ENCODE peak calls at places on chromosomes 11 and 22, in ten cellular contexts. One of them, this sample, is unnamed.

GRCh38 chr11:97574976-97575665 is 1185.3 kb downstream of the JRKL start:
- DNase-seq in aorta: no peak
- DNase-seq in sigmoid colon: no peak
- DNase-seq in psoas muscle: no peak
- DNase-seq in H1: no peak
- DNase-seq in heart right ventricle: no peak
- DNase-seq in breast epithelium: no peak
- DNase-seq in kidney: no peak
- DNase-seq in left ventricle myocardium inferior: no peak
- DNase-seq in CD8-positive, alpha-beta T cell: no peak
- DNase-seq in this sample: no peak

GRCh38 chr22:46092646-46093410 is 57.5 kb upstream of the PPARA start:
- DNase-seq in aorta: no peak
- DNase-seq in sigmoid colon: no peak
- DNase-seq in psoas muscle: peak
- DNase-seq in H1: no peak
- DNase-seq in heart right ventricle: peak
- DNase-seq in breast epithelium: no peak
- DNase-seq in kidney: peak
- DNase-seq in left ventricle myocardium inferior: peak
- DNase-seq in CD8-positive, alpha-beta T cell: no peak
- DNase-seq in this sample: no peak

GRCh38 chr11:60310407-60310998 is 16.6 kb upstream of the MS4A6E start:
- DNase-seq in aorta: no peak
- DNase-seq in sigmoid colon: no peak
- DNase-seq in psoas muscle: no peak
- DNase-seq in H1: no peak
- DNase-seq in heart right ventricle: no peak
- DNase-seq in breast epithelium: no peak
- DNase-seq in kidney: no peak
- DNase-seq in left ventricle myocardium inferior: no peak
- DNase-seq in CD8-positive, alpha-beta T cell: no peak
- DNase-seq in this sample: no peak

GRCh38 chr11:113514856-113515255 is 39.7 kb upstream of the DRD2 start:
- DNase-seq in aorta: no peak
- DNase-seq in sigmoid colon: no peak
- DNase-seq in psoas muscle: no peak
- DNase-seq in H1: no peak
- DNase-seq in heart right ventricle: no peak
- DNase-seq in breast epithelium: no peak
- DNase-seq in kidney: no peak
- DNase-seq in left ventricle myocardium inferior: no peak
- DNase-seq in CD8-positive, alpha-beta T cell: no peak
- DNase-seq in this sample: no peak

GRCh38 chr22:35352214-35353111 is 28.4 kb upstream of the HMOX1 start:
- DNase-seq in aorta: peak
- DNase-seq in sigmoid colon: peak
- DNase-seq in psoas muscle: peak
- DNase-seq in H1: peak
- DNase-seq in heart right ventricle: peak
- DNase-seq in breast epithelium: no peak
- DNase-seq in kidney: peak
- DNase-seq in left ventricle myocardium inferior: peak
- DNase-seq in CD8-positive, alpha-beta T cell: no peak
- DNase-seq in this sample: no peak

GRCh38 chr11:103609117-103610066 is 427.0 kb upstream of the DDI1 start:
- DNase-seq in aorta: no peak
- DNase-seq in sigmoid colon: no peak
- DNase-seq in psoas muscle: no peak
- DNase-seq in H1: no peak
- DNase-seq in heart right ventricle: no peak
- DNase-seq in breast epithelium: no peak
- DNase-seq in kidney: no peak
- DNase-seq in left ventricle myocardium inferior: no peak
- DNase-seq in CD8-positive, alpha-beta T cell: no peak
- DNase-seq in this sample: no peak

GRCh38 chr11:2157294-2158040 is 3.5 kb downstream of the INS start:
- DNase-seq in aorta: no peak
- DNase-seq in sigmoid colon: no peak
- DNase-seq in psoas muscle: no peak
- DNase-seq in H1: no peak
- DNase-seq in heart right ventricle: no peak
- DNase-seq in breast epithelium: no peak
- DNase-seq in kidney: no peak
- DNase-seq in left ventricle myocardium inferior: no peak
- DNase-seq in CD8-positive, alpha-beta T cell: no peak
- DNase-seq in this sample: no peak

GRCh38 chr11:70477607-70478006 is 79.3 kb downstream of the CTTN start:
- DNase-seq in aorta: peak
- DNase-seq in sigmoid colon: no peak
- DNase-seq in psoas muscle: no peak
- DNase-seq in H1: no peak
- DNase-seq in heart right ventricle: peak
- DNase-seq in breast epithelium: no peak
- DNase-seq in kidney: peak
- DNase-seq in left ventricle myocardium inferior: peak
- DNase-seq in CD8-positive, alpha-beta T cell: no peak
- DNase-seq in this sample: no peak

GRCh38 chr22:21606775-21607174 is 23.0 kb downstream of the YDJC start:
- DNase-seq in aorta: no peak
- DNase-seq in sigmoid colon: no peak
- DNase-seq in psoas muscle: no peak
- DNase-seq in H1: no peak
- DNase-seq in heart right ventricle: no peak
- DNase-seq in breast epithelium: no peak
- DNase-seq in kidney: no peak
- DNase-seq in left ventricle myocardium inferior: no peak
- DNase-seq in CD8-positive, alpha-beta T cell: no peak
- DNase-seq in this sample: no peak

GRCh38 chr11:29518389-29519174 is 498.2 kb downstream of the KCNA4 start:
- DNase-seq in aorta: no peak
- DNase-seq in sigmoid colon: no peak
- DNase-seq in psoas muscle: no peak
- DNase-seq in H1: peak
- DNase-seq in heart right ventricle: no peak
- DNase-seq in breast epithelium: no peak
- DNase-seq in kidney: no peak
- DNase-seq in left ventricle myocardium inferior: no peak
- DNase-seq in CD8-positive, alpha-beta T cell: no peak
- DNase-seq in this sample: no peak

GRCh38 chr22:28128827-28129226 is 209.8 kb upstream of the PITPNB start:
- DNase-seq in aorta: no peak
- DNase-seq in sigmoid colon: no peak
- DNase-seq in psoas muscle: no peak
- DNase-seq in H1: no peak
- DNase-seq in heart right ventricle: no peak
- DNase-seq in breast epithelium: no peak
- DNase-seq in kidney: no peak
- DNase-seq in left ventricle myocardium inferior: no peak
- DNase-seq in CD8-positive, alpha-beta T cell: no peak
- DNase-seq in this sample: no peak

GRCh38 chr22:30186535-30186934 is 60.0 kb downstream of the LIF start:
- DNase-seq in aorta: no peak
- DNase-seq in sigmoid colon: no peak
- DNase-seq in psoas muscle: no peak
- DNase-seq in H1: no peak
- DNase-seq in heart right ventricle: no peak
- DNase-seq in breast epithelium: no peak
- DNase-seq in kidney: no peak
- DNase-seq in left ventricle myocardium inferior: no peak
- DNase-seq in CD8-positive, alpha-beta T cell: no peak
- DNase-seq in this sample: no peak

GRCh38 chr11:9280655-9281301 is 15.6 kb upstream of the DENND5A start:
- DNase-seq in aorta: no peak
- DNase-seq in sigmoid colon: no peak
- DNase-seq in psoas muscle: no peak
- DNase-seq in H1: peak
- DNase-seq in heart right ventricle: no peak
- DNase-seq in breast epithelium: no peak
- DNase-seq in kidney: no peak
- DNase-seq in left ventricle myocardium inferior: no peak
- DNase-seq in CD8-positive, alpha-beta T cell: no peak
- DNase-seq in this sample: peak

GRCh38 chr22:27206001-27206746 is 548.8 kb downstream of the MIAT start:
- DNase-seq in aorta: no peak
- DNase-seq in sigmoid colon: no peak
- DNase-seq in psoas muscle: no peak
- DNase-seq in H1: no peak
- DNase-seq in heart right ventricle: no peak
- DNase-seq in breast epithelium: no peak
- DNase-seq in kidney: no peak
- DNase-seq in left ventricle myocardium inferior: no peak
- DNase-seq in CD8-positive, alpha-beta T cell: no peak
- DNase-seq in this sample: no peak

DNA sequence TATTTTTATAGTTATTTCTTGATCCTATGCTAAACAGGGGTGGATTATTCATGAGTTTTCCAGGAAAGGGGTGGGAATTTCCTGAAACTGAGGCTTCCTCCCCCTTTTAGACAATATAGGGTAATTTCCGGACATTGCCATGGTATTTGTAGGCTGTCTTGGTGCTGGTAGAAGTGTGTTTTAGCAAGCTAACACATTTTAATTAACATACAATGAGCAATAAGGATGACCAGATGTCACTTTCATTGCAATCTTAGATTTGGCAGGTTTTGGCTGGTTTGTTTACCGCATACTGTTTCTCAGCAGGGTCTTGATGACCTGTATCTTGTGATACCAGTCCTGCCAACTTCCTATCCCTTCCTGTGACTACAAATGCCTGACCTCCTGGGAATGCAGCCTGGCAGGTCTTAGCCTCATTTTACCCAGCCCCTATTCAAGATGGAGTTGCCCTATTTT is 992 bp upstream of the C1QTNF6 start:
- DNase-seq in aorta: no peak
- DNase-seq in sigmoid colon: no peak
- DNase-seq in psoas muscle: no peak
- DNase-seq in H1: no peak
- DNase-seq in heart right ventricle: no peak
- DNase-seq in breast epithelium: no peak
- DNase-seq in kidney: no peak
- DNase-seq in left ventricle myocardium inferior: peak
- DNase-seq in CD8-positive, alpha-beta T cell: no peak
- DNase-seq in this sample: no peak
- H3K27ac ChIP-seq in aorta: no peak
- H3K27ac ChIP-seq in sigmoid colon: peak
- H3K27ac ChIP-seq in psoas muscle: peak
- H3K27ac ChIP-seq in H1: peak
- H3K27ac ChIP-seq in heart right ventricle: peak
- H3K27ac ChIP-seq in breast epithelium: peak
- H3K27ac ChIP-seq in kidney: peak
- H3K27ac ChIP-seq in left ventricle myocardium inferior: peak
- H3K27ac ChIP-seq in CD8-positive, alpha-beta T cell: no peak
- H3K27ac ChIP-seq in this sample: no peak

DNA sequence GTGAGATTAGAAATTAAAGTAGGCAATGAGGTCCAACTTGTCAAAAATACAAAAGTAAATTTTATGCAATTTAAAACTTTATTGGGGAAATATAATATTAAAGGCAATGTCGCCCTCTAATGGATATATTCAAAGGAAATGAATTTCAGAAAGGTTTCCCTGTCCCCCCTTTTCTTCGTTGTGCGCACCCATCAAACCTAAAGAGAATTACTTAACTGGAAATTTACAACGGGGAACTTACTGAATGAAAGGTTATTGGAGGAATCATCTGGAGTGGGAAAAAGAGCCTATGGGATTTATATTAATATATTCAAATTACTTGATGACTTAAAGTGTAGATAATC is 1.7 kb upstream of the ABTB2 start:
- DNase-seq in aorta: no peak
- DNase-seq in sigmoid colon: no peak
- DNase-seq in psoas muscle: no peak
- DNase-seq in H1: no peak
- DNase-seq in heart right ventricle: no peak
- DNase-seq in breast epithelium: no peak
- DNase-seq in kidney: no peak
- DNase-seq in left ventricle myocardium inferior: no peak
- DNase-seq in CD8-positive, alpha-beta T cell: no peak
- DNase-seq in this sample: no peak
- H3K4me3 ChIP-seq in aorta: no peak
- H3K4me3 ChIP-seq in sigmoid colon: peak
- H3K4me3 ChIP-seq in psoas muscle: peak
- H3K4me3 ChIP-seq in H1: no peak
- H3K4me3 ChIP-seq in heart right ventricle: peak
- H3K4me3 ChIP-seq in breast epithelium: peak
- H3K4me3 ChIP-seq in kidney: peak
- H3K4me3 ChIP-seq in left ventricle myocardium inferior: peak
- H3K4me3 ChIP-seq in CD8-positive, alpha-beta T cell: peak
- H3K4me3 ChIP-seq in this sample: peak

GRCh38 chr11:122104381-122104780 is 11.6 kb downstream of the BLID start:
- DNase-seq in aorta: no peak
- DNase-seq in sigmoid colon: no peak
- DNase-seq in psoas muscle: no peak
- DNase-seq in H1: no peak
- DNase-seq in heart right ventricle: no peak
- DNase-seq in breast epithelium: no peak
- DNase-seq in kidney: no peak
- DNase-seq in left ventricle myocardium inferior: no peak
- DNase-seq in CD8-positive, alpha-beta T cell: no peak
- DNase-seq in this sample: no peak

GRCh38 chr11:122103366-122103765 is 12.6 kb downstream of the BLID start:
- DNase-seq in aorta: no peak
- DNase-seq in sigmoid colon: no peak
- DNase-seq in psoas muscle: no peak
- DNase-seq in H1: no peak
- DNase-seq in heart right ventricle: no peak
- DNase-seq in breast epithelium: no peak
- DNase-seq in kidney: no peak
- DNase-seq in left ventricle myocardium inferior: no peak
- DNase-seq in CD8-positive, alpha-beta T cell: no peak
- DNase-seq in this sample: no peak

GRCh38 chr11:122100222-122101080 is 15.6 kb downstream of the BLID start:
- DNase-seq in aorta: peak
- DNase-seq in sigmoid colon: peak
- DNase-seq in psoas muscle: peak
- DNase-seq in H1: peak
- DNase-seq in heart right ventricle: peak
- DNase-seq in breast epithelium: no peak
- DNase-seq in kidney: peak
- DNase-seq in left ventricle myocardium inferior: peak
- DNase-seq in CD8-positive, alpha-beta T cell: no peak
- DNase-seq in this sample: no peak

GRCh38 chr11:122101625-122102291 is 14.3 kb downstream of the BLID start:
- DNase-seq in aorta: peak
- DNase-seq in sigmoid colon: peak
- DNase-seq in psoas muscle: peak
- DNase-seq in H1: peak
- DNase-seq in heart right ventricle: peak
- DNase-seq in breast epithelium: no peak
- DNase-seq in kidney: peak
- DNase-seq in left ventricle myocardium inferior: peak
- DNase-seq in CD8-positive, alpha-beta T cell: no peak
- DNase-seq in this sample: no peak

GRCh38 chr11:122102426-122102825 is 13.6 kb downstream of the BLID start:
- DNase-seq in aorta: no peak
- DNase-seq in sigmoid colon: no peak
- DNase-seq in psoas muscle: no peak
- DNase-seq in H1: no peak
- DNase-seq in heart right ventricle: no peak
- DNase-seq in breast epithelium: no peak
- DNase-seq in kidney: no peak
- DNase-seq in left ventricle myocardium inferior: no peak
- DNase-seq in CD8-positive, alpha-beta T cell: no peak
- DNase-seq in this sample: no peak
- H3K27ac ChIP-seq in aorta: peak
- H3K27ac ChIP-seq in sigmoid colon: peak
- H3K27ac ChIP-seq in psoas muscle: peak
- H3K27ac ChIP-seq in H1: no peak
- H3K27ac ChIP-seq in heart right ventricle: peak
- H3K27ac ChIP-seq in breast epithelium: peak
- H3K27ac ChIP-seq in kidney: no peak
- H3K27ac ChIP-seq in left ventricle myocardium inferior: peak
- H3K27ac ChIP-seq in CD8-positive, alpha-beta T cell: no peak
- H3K27ac ChIP-seq in this sample: no peak

GRCh38 chr22:18994056-18994455 is 58.0 kb upstream of the PRODH start:
- DNase-seq in aorta: peak
- DNase-seq in sigmoid colon: no peak
- DNase-seq in psoas muscle: no peak
- DNase-seq in H1: peak
- DNase-seq in heart right ventricle: no peak
- DNase-seq in breast epithelium: no peak
- DNase-seq in kidney: no peak
- DNase-seq in left ventricle myocardium inferior: no peak
- DNase-seq in CD8-positive, alpha-beta T cell: no peak
- DNase-seq in this sample: no peak
- H3K4me3 ChIP-seq in aorta: no peak
- H3K4me3 ChIP-seq in sigmoid colon: no peak
- H3K4me3 ChIP-seq in psoas muscle: no peak
- H3K4me3 ChIP-seq in H1: no peak
- H3K4me3 ChIP-seq in heart right ventricle: no peak
- H3K4me3 ChIP-seq in breast epithelium: no peak
- H3K4me3 ChIP-seq in kidney: no peak
- H3K4me3 ChIP-seq in left ventricle myocardium inferior: no peak
- H3K4me3 ChIP-seq in CD8-positive, alpha-beta T cell: no peak
- H3K4me3 ChIP-seq in this sample: no peak